ENCODE peak calls at places on chromosomes 3 and 15, in ten cellular contexts. X, Y, L, D, J, G, F, U, P and M are unnamed samples.

GRCh38 chr3:136819784-136820640 is 1.1 kb downstream of the SLC35G2 start:
- DNase-seq in X (peak), Y (peak), L (peak), D (peak), J (no peak), G (peak), F (peak), U (peak), P (peak), M (no peak)

GRCh38 chr15:39591896-39592315 is 11.0 kb downstream of the THBS1 start:
- DNase-seq in X (no peak), Y (peak), L (no peak), D (peak), J (no peak), G (no peak), F (peak), U (no peak), P (no peak), M (no peak)

GRCh38 chr3:59935025-59935424 is 885.2 kb upstream of the CFAP20DC start:
- DNase-seq in X (peak), Y (no peak), L (no peak), D (no peak), J (no peak), G (no peak), F (no peak), U (no peak), P (no peak), M (no peak)

GRCh38 chr3:4841783-4842440 is 137.3 kb upstream of the BHLHE40 start:
- DNase-seq in X (no peak), Y (no peak), L (no peak), D (no peak), J (no peak), G (no peak), F (no peak), U (no peak), P (no peak), M (no peak)

GRCh38 chr3:129618901-129619671 is 12.6 kb upstream of the PLXND1 start:
- DNase-seq in X (no peak), Y (no peak), L (no peak), D (no peak), J (no peak), G (peak), F (no peak), U (no peak), P (no peak), M (no peak)

GRCh38 chr3:60967141-60967540 is 284.1 kb downstream of the FHIT start:
- DNase-seq in X (no peak), Y (no peak), L (no peak), D (no peak), J (no peak), G (no peak), F (no peak), U (no peak), P (no peak), M (no peak)

GRCh38 chr15:73464602-73465001 is 21.6 kb downstream of the REC114 start:
- DNase-seq in X (no peak), Y (no peak), L (peak), D (no peak), J (no peak), G (no peak), F (no peak), U (no peak), P (no peak), M (no peak)

GRCh38 chr15:80483656-80484055 is 79.5 kb downstream of the ARNT2 start:
- DNase-seq in X (no peak), Y (no peak), L (no peak), D (peak), J (no peak), G (no peak), F (no peak), U (no peak), P (no peak), M (no peak)

GRCh38 chr3:126985143-126985985 is 2.4 kb downstream of the PLXNA1 start:
- DNase-seq in X (no peak), Y (no peak), L (no peak), D (no peak), J (no peak), G (no peak), F (no peak), U (no peak), P (no peak), M (no peak)

GRCh38 chr3:123719785-123720531 is 135.1 kb upstream of the HACD2 start:
- DNase-seq in X (no peak), Y (no peak), L (no peak), D (no peak), J (no peak), G (no peak), F (no peak), U (no peak), P (peak), M (no peak)

GRCh38 chr3:100412897-100413590 is 11.7 kb downstream of the LNP1 start:
- DNase-seq in X (no peak), Y (no peak), L (no peak), D (no peak), J (no peak), G (no peak), F (no peak), U (no peak), P (no peak), M (no peak)

GRCh38 chr15:90059208-90059985 is 42.9 kb downstream of the IDH2 start:
- DNase-seq in X (peak), Y (no peak), L (peak), D (peak), J (no peak), G (peak), F (no peak), U (no peak), P (peak), M (no peak)

GRCh38 chr3:126621627-126622345 is 33.1 kb downstream of the TXNRD3 start:
- DNase-seq in X (no peak), Y (peak), L (no peak), D (peak), J (no peak), G (no peak), F (peak), U (peak), P (no peak), M (peak)

GRCh38 chr3:197730200-197730599 is 6.5 kb downstream of the RUBCN start:
- DNase-seq in X (no peak), Y (peak), L (no peak), D (peak), J (no peak), G (no peak), F (peak), U (peak), P (no peak), M (peak)

GRCh38 chr15:26050271-26050670 is 187.1 kb upstream of the ATP10A start:
- DNase-seq in X (no peak), Y (no peak), L (no peak), D (no peak), J (no peak), G (no peak), F (no peak), U (no peak), P (no peak), M (no peak)

GRCh38 chr3:57068437-57069089 is 8.1 kb downstream of the SPATA12 start:
- DNase-seq in X (peak), Y (peak), L (no peak), D (peak), J (no peak), G (peak), F (peak), U (peak), P (peak), M (peak)

GRCh38 chr3:16056210-16056607 is 118.3 kb upstream of the GALNT15 start:
- DNase-seq in X (no peak), Y (peak), L (no peak), D (peak), J (no peak), G (no peak), F (peak), U (no peak), P (peak), M (no peak)

GRCh38 chr15:68608206-68608843 is 29.5 kb downstream of the CORO2B start:
- DNase-seq in X (no peak), Y (peak), L (no peak), D (peak), J (peak), G (peak), F (peak), U (no peak), P (peak), M (no peak)

GRCh38 chr15:73240864-73241499 is 127.8 kb downstream of the HCN4 start:
- DNase-seq in X (peak), Y (peak), L (peak), D (peak), J (peak), G (peak), F (peak), U (peak), P (peak), M (peak)

GRCh38 chr15:85443593-85444328 is 63.4 kb downstream of the AKAP13 start:
- DNase-seq in X (peak), Y (peak), L (peak), D (peak), J (no peak), G (peak), F (peak), U (peak), P (no peak), M (no peak)

GRCh38 chr15:77112819-77113569 is 42.1 kb upstream of the TSPAN3 start:
- DNase-seq in X (no peak), Y (no peak), L (no peak), D (no peak), J (no peak), G (no peak), F (no peak), U (no peak), P (peak), M (no peak)

GRCh38 chr3:160931474-160931873 is 173.7 kb downstream of the B3GALNT1 start:
- DNase-seq in X (no peak), Y (peak), L (no peak), D (peak), J (no peak), G (no peak), F (peak), U (no peak), P (no peak), M (peak)

GRCh38 chr3:142077859-142078500 is 71.4 kb downstream of the TFDP2 start:
- DNase-seq in X (no peak), Y (no peak), L (no peak), D (no peak), J (no peak), G (no peak), F (no peak), U (no peak), P (no peak), M (no peak)

GRCh38 chr3:122921791-122922651 is 105.5 kb downstream of the SEMA5B start:
- DNase-seq in X (peak), Y (no peak), L (peak), D (no peak), J (no peak), G (no peak), F (no peak), U (no peak), P (peak), M (no peak)

GRCh38 chr15:56358604-56359003 is 6.6 kb upstream of the TEX9 start:
- DNase-seq in X (no peak), Y (no peak), L (no peak), D (no peak), J (no peak), G (no peak), F (no peak), U (no peak), P (no peak), M (no peak)

GRCh38 chr3:129626744-129627349 is 20.4 kb upstream of the PLXND1 start:
- DNase-seq in X (peak), Y (no peak), L (peak), D (peak), J (no peak), G (peak), F (peak), U (peak), P (peak), M (peak)

GRCh38 chr3:17954801-17955200 is 212.4 kb upstream of the TBC1D5 start:
- DNase-seq in X (no peak), Y (no peak), L (no peak), D (no peak), J (no peak), G (no peak), F (no peak), U (no peak), P (no peak), M (no peak)

GRCh38 chr3:71162221-71162620 is 421.3 kb downstream of the FOXP1 start:
- DNase-seq in X (no peak), Y (no peak), L (no peak), D (no peak), J (no peak), G (no peak), F (no peak), U (no peak), P (no peak), M (no peak)

GRCh38 chr3:73623316-73623715 is 1.4 kb downstream of the PDZRN3 start:
- DNase-seq in X (no peak), Y (no peak), L (no peak), D (peak), J (no peak), G (no peak), F (peak), U (no peak), P (no peak), M (no peak)

GRCh38 chr15:100334015-100334414 is 7.8 kb downstream of the ADAMTS17 start:
- DNase-seq in X (no peak), Y (no peak), L (no peak), D (no peak), J (no peak), G (no peak), F (no peak), U (no peak), P (no peak), M (no peak)

GRCh38 chr3:184559336-184559735 is 2.2 kb upstream of the EPHB3 start:
- DNase-seq in X (no peak), Y (no peak), L (no peak), D (no peak), J (no peak), G (peak), F (no peak), U (no peak), P (no peak), M (no peak)

GRCh38 chr3:2094941-2095340 is 3.7 kb upstream of the CNTN4 start:
- DNase-seq in X (no peak), Y (no peak), L (no peak), D (no peak), J (no peak), G (no peak), F (no peak), U (no peak), P (no peak), M (no peak)

GRCh38 chr3:70861234-70861633 is 548.8 kb upstream of the MDFIC2 start:
- DNase-seq in X (no peak), Y (peak), L (no peak), D (peak), J (no peak), G (no peak), F (peak), U (peak), P (no peak), M (no peak)

GRCh38 chr3:66450389-66451022 is 50.3 kb downstream of the LRIG1 start:
- DNase-seq in X (no peak), Y (peak), L (no peak), D (peak), J (no peak), G (peak), F (peak), U (no peak), P (peak), M (no peak)
- TF ChIP-seq CTCF in X (no peak), Y (no peak), L (no peak), D (no peak), J (no peak), G (no peak), F (no peak), U (no peak), P (no peak), M (no peak)

GRCh38 chr15:78565951-78566774 is 843 bp downstream of the CHRNA5 start:
- DNase-seq in X (peak), Y (peak), L (no peak), D (peak), J (no peak), G (peak), F (peak), U (no peak), P (no peak), M (peak)
- TF ChIP-seq CTCF in X (no peak), Y (peak), L (no peak), D (peak), J (no peak), G (no peak), F (peak), U (peak), P (no peak), M (no peak)

GRCh38 chr3:174335324-174335723 is 523.8 kb upstream of the NAALADL2 start:
- DNase-seq in X (no peak), Y (no peak), L (no peak), D (no peak), J (no peak), G (no peak), F (no peak), U (no peak), P (no peak), M (no peak)

GRCh38 chr3:174336774-174337173 is 522.4 kb upstream of the NAALADL2 start:
- DNase-seq in X (no peak), Y (no peak), L (no peak), D (no peak), J (no peak), G (no peak), F (no peak), U (no peak), P (no peak), M (no peak)

GRCh38 chr3:174332413-174332812 is 526.7 kb upstream of the NAALADL2 start:
- DNase-seq in X (no peak), Y (no peak), L (no peak), D (no peak), J (no peak), G (no peak), F (no peak), U (no peak), P (no peak), M (no peak)

GRCh38 chr3:174333640-174334039 is 525.5 kb upstream of the NAALADL2 start:
- DNase-seq in X (no peak), Y (no peak), L (no peak), D (no peak), J (no peak), G (no peak), F (no peak), U (no peak), P (no peak), M (no peak)

GRCh38 chr3:174334111-174334510 is 525.0 kb upstream of the NAALADL2 start:
- DNase-seq in X (no peak), Y (no peak), L (no peak), D (no peak), J (no peak), G (no peak), F (no peak), U (no peak), P (no peak), M (no peak)
- TF ChIP-seq CTCF in X (no peak), Y (no peak), L (no peak), D (no peak), J (no peak), G (no peak), F (no peak), U (no peak), P (no peak), M (no peak)

DNA sequence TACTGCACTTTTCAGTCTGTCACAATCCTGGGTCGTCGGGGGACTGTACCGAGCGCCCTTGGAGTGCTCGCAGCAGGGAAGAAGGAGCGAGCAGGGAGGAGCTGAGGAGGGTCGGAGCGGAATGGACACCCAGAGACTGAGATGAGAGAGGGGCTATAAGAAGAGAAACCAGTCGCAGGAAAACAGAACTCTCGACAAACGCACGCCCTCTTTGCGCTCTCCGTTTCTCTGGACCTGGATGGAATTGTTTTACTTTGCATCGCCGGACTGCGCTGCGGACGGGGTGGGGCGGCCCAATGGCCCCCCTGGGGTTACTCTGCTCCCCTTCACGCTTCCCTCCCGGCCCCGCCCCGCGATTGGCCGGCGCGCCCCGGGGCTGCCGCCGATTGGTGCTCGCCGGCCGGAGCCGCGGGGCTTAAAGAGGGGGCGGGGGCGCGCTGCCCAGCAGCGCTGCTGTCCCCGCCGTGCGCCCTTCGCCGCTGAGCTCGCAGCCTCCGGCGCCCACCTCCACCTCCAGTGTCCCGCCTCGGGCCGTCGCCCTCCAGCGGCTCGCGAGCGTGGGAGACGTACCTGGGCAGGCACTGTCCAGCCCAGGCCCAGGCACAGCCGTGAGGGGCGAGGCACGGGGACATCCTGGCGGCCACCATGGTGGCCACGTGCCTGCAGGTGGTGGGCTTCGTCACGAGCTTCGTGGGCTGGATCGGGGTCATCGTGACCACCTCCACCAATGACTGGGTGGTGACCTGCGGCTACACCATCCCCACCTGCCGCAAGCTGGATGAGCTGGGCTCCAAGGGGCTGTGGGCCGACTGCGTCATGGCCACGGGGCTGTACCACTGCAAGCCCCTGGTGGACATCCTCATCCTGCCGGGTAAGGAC is at the start of gene CLDN11:
- DNase-seq in X (no peak), Y (peak), L (peak), D (peak), J (no peak), G (no peak), F (peak), U (no peak), P (no peak), M (no peak)
- TF ChIP-seq CTCF in X (no peak), Y (peak), L (no peak), D (peak), J (no peak), G (no peak), F (peak), U (peak), P (no peak), M (no peak)

DNA sequence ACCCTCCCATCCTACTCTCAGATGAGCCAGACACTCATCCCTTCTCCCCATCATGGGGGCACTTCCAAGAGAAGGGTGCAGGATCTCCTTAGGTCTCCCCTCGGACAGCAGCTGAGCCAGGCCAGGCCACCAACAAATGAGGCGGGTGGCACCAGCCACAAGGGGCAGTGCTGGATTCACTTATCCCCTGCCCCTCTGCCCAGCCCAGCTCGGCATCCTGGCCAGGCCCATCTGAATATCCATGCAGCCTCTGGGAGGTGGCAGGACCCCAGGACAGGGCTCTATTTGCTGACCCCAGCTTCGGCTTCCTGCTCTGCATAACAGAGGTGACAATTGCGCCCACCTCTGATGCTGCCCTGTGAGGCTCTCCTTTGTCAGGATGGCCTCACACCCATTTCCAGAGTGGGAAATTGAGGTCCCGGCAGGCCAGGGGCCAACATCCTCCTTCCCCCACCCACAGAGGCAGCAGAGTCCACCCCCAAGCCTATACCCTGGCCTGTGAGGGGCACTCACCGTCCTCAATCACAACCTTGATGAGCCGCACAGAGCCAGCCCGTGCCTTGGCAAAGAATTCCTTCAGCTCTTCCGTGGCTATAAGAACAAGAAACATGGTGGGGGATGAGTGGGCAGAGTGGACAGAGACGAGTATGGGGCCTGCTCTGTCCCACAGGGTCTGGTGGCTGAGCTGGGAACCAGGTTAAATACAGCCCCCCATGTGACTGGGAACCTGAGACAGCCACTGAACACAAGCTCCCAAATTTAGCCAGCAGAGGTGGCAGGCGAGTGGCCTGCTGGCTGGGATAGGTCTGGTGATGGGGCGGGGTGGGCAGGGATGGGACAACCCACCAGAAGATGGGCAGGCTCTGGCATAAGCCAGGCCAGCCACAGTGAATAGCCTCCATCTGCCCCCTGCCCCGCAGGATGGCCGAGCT is 4.2 kb downstream of the TWF2 start:
- DNase-seq in X (no peak), Y (no peak), L (no peak), D (no peak), J (no peak), G (no peak), F (no peak), U (no peak), P (no peak), M (no peak)
- TF ChIP-seq CTCF in X (no peak), Y (no peak), L (no peak), D (no peak), J (no peak), G (no peak), F (no peak), U (peak), P (no peak), M (no peak)